ENCODE peak calls at places on chromosomes 11 and 22, in four cellular contexts. C is SK-N-SH, W is tibial artery, A is fibroblast of lung. U is an unnamed sample.

GRCh38 chr11:44309483-44310197 is at the start of gene ALX4:
- DNase-seq in A (peak; percentile 17), C (peak; percentile 74), W (no peak), U (no peak)

GRCh38 chr11:60959445-60959844 is 7.5 kb upstream of the SLC15A3 start:
- DNase-seq in W (no peak), C (no peak), A (no peak), U (no peak)

GRCh38 chr11:30789270-30789669 is 203.1 kb upstream of the MPPED2 start:
- DNase-seq in W (no peak), C (no peak), A (peak; percentile 53), U (peak; percentile 1)

GRCh38 chr11:33635161-33635560 is 65.5 kb downstream of the C11orf91 start:
- DNase-seq in C (no peak), A (peak; percentile 64), W (no peak), U (peak; percentile 37)

GRCh38 chr22:20206709-20207215 is 55.9 kb upstream of the CCDC188 start:
- DNase-seq in A (no peak), C (no peak), W (no peak), U (peak; percentile 29)

GRCh38 chr11:1921576-1922141 is 2.2 kb downstream of the TNNT3 start:
- DNase-seq in C (peak; percentile 72), W (peak; percentile 60), A (peak; percentile 7), U (no peak)

GRCh38 chr11:33670250-33671011 is 30.2 kb downstream of the C11orf91 start:
- DNase-seq in W (no peak), A (peak; percentile 76), C (no peak), U (peak; percentile 67)

GRCh38 chr11:88508808-88509581 is 171.5 kb upstream of the CTSC start:
- DNase-seq in W (no peak), A (peak; percentile 49), C (peak; percentile 36), U (no peak)

GRCh38 chr11:70547386-70547785 is 149.1 kb downstream of the CTTN start:
- DNase-seq in A (no peak), W (no peak), C (no peak), U (no peak)

GRCh38 chr11:35619030-35619753 is 932 bp downstream of the FJX1 start:
- DNase-seq in C (peak; percentile 71), A (peak; percentile 61), W (peak; percentile 21), U (peak; percentile 22)

GRCh38 chr22:24441406-24442351 is 14.3 kb downstream of the ADORA2A start:
- DNase-seq in A (no peak), W (no peak), C (peak; percentile 79), U (no peak)

GRCh38 chr11:27902981-27903624 is 202.8 kb upstream of the BDNF start:
- DNase-seq in W (no peak), C (no peak), A (peak; percentile 74), U (peak; percentile 94)

GRCh38 chr11:41950470-41951143 is 491.2 kb upstream of the LRRC4C start:
- DNase-seq in W (no peak), A (no peak), C (no peak), U (no peak)

GRCh38 chr11:128724891-128725611 is 31.2 kb downstream of the FLI1 start:
- DNase-seq in W (no peak), A (no peak), C (no peak), U (no peak)

GRCh38 chr11:28228196-28228595 is 120.0 kb downstream of the METTL15 start:
- DNase-seq in A (peak; percentile 65), W (no peak), C (no peak), U (peak; percentile 31)

GRCh38 chr11:39341461-39341860 is 2118.0 kb downstream of the LRRC4C start:
- DNase-seq in C (no peak), A (no peak), W (no peak), U (no peak)

GRCh38 chr11:12330491-12331231 is 46.7 kb upstream of the PARVA start:
- DNase-seq in C (no peak), W (no peak), A (peak; percentile 19), U (peak; percentile 7)

GRCh38 chr11:130071211-130071712 is 1.6 kb downstream of the APLP2 start:
- DNase-seq in A (peak; percentile 57), W (no peak), C (no peak), U (peak; percentile 65)

GRCh38 chr11:2498750-2499149 is 53.9 kb downstream of the KCNQ1 start:
- DNase-seq in C (no peak), A (no peak), W (no peak), U (no peak)

GRCh38 chr22:19019029-19019678 is 83.1 kb upstream of the PRODH start:
- DNase-seq in C (no peak), W (no peak), A (no peak), U (no peak)

GRCh38 chr11:8533332-8533731 is 60.7 kb downstream of the STK33 start:
- DNase-seq in W (no peak), A (no peak), C (no peak), U (peak; percentile 77)

GRCh38 chr22:32534252-32535215 is 59.9 kb downstream of the FBXO7 start:
- DNase-seq in A (peak; percentile 53), C (no peak), W (no peak), U (no peak)

GRCh38 chr11:2234963-2235362 is 35.4 kb downstream of the ASCL2 start:
- DNase-seq in A (no peak), W (no peak), C (no peak), U (no peak)

GRCh38 chr11:3091846-3092602 is 34.8 kb upstream of the CARS1 start:
- DNase-seq in A (peak; percentile 43), C (peak; percentile 93), W (no peak), U (peak; percentile 68)

GRCh38 chr11:96021901-96022650 is 98.2 kb upstream of the MTMR2 start:
- DNase-seq in W (no peak), A (no peak), C (no peak), U (no peak)

GRCh38 chr11:86313793-86314192 is 11.8 kb downstream of the HIKESHI start:
- DNase-seq in C (no peak), A (no peak), W (no peak), U (peak; percentile 27)

GRCh38 chr11:102666331-102666957 is 39.1 kb downstream of the MMP27 start:
- DNase-seq in W (no peak), A (peak; percentile 39), C (peak; percentile 34), U (peak; percentile 48)

GRCh38 chr22:20399866-20400605 is 6.1 kb downstream of the ZNF74 start:
- DNase-seq in A (no peak), C (no peak), W (no peak), U (no peak)

GRCh38 chr11:13000721-13001120 is 8.4 kb upstream of the RASSF10 start:
- DNase-seq in C (no peak), A (peak; percentile 43), W (no peak), U (no peak)

GRCh38 chr11:122071680-122072321 is 44.2 kb downstream of the BLID start:
- DNase-seq in A (peak; percentile 41), W (no peak), C (no peak), U (no peak)

GRCh38 chr11:2445107-2445947 is 519 bp downstream of the KCNQ1 start:
- DNase-seq in W (no peak), A (no peak), C (no peak), U (no peak)

GRCh38 chr11:12598330-12599256 is 75.6 kb upstream of the TEAD1 start:
- DNase-seq in A (peak; percentile 76), W (peak; percentile 21), C (no peak), U (no peak)

GRCh38 chr11:28969832-28970231 is 861.6 kb downstream of the METTL15 start:
- DNase-seq in A (no peak), W (no peak), C (no peak), U (no peak)

GRCh38 chr11:12942157-12942556 is 67.0 kb upstream of the RASSF10 start:
- DNase-seq in A (peak; percentile 93), C (no peak), W (no peak), U (no peak)

GRCh38 chr11:65226103-65226442 is 35.7 kb upstream of the POLA2 start:
- DNase-seq in W (no peak), A (no peak), C (no peak), U (no peak)
- H3K4me3 ChIP-seq in W (peak overlapping the region; percentile 49), A (peak overlapping the region; percentile 6), C (peak overlapping the region; percentile 40), U (peak overlapping the region; percentile 37)

DNA sequence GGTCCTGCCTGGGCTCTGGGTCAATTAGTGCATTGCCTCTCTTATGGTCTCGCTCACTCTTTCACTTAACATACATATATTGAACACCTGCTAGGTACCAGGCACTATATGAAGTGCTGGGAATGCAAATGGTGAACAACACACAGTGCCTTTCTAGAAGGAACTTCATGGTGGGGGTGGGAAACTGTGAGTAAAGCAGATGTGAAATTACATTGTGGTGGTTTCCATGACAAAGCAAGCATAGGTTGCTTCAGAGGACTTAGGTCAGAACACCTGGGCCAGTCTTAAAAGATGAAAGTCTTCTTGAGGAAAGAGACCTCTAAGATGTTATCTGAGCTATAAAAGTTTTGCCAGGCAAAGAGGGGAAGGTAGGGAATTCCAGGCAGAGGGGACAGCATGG is 231.3 kb downstream of the BUD13 start:
- DNase-seq in A (no peak), C (no peak), W (no peak), U (no peak)
- H3K27me3 ChIP-seq in A (no peaks in the 10 kb centered on the region), C (peaks cover 4% of the 10 kb centered on the region), W (peaks cover 5% of the 10 kb centered on the region), U (no peaks in the 10 kb centered on the region)

DNA sequence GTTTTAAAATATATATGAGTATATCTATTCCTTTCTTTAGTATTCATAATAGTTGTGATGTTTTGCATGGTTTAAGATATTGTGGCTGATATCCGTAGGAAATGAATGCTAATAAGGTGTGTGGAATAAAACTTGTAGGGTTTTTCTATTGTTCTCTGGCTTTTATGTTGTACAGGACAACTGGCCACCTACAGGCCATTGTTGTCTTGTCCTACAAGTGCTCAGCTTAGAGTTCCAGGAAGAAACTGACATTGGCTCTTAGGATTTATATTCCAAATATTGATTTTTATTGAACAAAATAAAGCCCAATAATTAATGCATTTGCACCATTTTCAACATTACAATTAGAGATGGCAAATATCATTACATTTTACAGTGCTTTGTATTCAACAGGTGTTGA is 512.8 kb upstream of the TENM4 start:
- DNase-seq in A (no peak), C (no peak), W (no peak), U (no peak)
- TF ChIP-seq CTCF in A (no peak), C (no peak), W (no peak), U (no peak)

DNA sequence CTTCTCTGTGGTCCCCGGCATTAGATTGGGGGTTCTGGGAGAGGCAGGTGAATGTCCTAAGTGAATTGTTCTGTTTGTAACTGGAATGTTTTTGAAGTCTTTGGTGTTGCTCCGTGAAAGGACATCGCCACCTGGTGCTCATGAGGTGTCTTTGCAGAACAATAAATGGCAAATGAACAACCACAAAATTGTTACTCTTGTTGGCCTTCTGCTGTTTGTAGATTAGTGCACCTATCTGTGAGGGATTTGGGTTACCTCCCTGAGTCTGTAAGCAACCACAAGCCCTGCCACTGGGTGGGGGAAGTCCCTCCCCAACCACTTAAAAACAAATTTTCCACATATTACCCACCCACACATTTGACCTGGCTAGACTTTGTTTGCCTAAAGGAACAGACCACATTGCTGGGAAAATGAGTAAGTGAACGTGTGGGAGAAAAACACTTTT is 4.7 kb downstream of the MPEG1 start:
- DNase-seq in W (no peak), A (peak; percentile 94), C (peak; percentile 24), U (peak; percentile 65)
- H3K4me3 ChIP-seq in W (no peak overlapping the region), A (no peak overlapping the region), C (no peak overlapping the region), U (no peak overlapping the region)

U was measured in bronchial epithelial cell.